ENCODE peak calls at places on chromosomes 4 and X, in four cellular contexts. W is hepatocyte, U is right atrium auricular region, B is IMR-90. R is an unnamed sample.

GRCh38 chrX:124634363-124634762 is 288.0 kb downstream of the SH2D1A start:
- DNase-seq in U (no peak), W (no peak), B (no peak), R (no peak)

GRCh38 chr4:86544313-86544966 is 49.7 kb upstream of the PTPN13 start:
- DNase-seq in U (no peak), W (no peak), B (no peak), R (no peak)

GRCh38 chrX:20585782-20586181 is 319.1 kb upstream of the RPS6KA3 start:
- DNase-seq in U (no peak), W (no peak), B (no peak), R (no peak)

GRCh38 chr4:185679523-185679922 is 132.5 kb downstream of the SORBS2 start:
- DNase-seq in U (no peak), B (no peak), W (no peak), R (no peak)

GRCh38 chr4:184147858-184148799 is 69.5 kb downstream of the ENPP6 start:
- DNase-seq in B (peak; percentile 8), U (no peak), W (no peak), R (no peak)

GRCh38 chr4:54268151-54268550 is 39.1 kb downstream of the PDGFRA start:
- DNase-seq in W (no peak), B (peak; percentile 79), U (no peak), R (no peak)

GRCh38 chr4:23242962-23243361 is 550.2 kb downstream of the GBA3 start:
- DNase-seq in U (no peak), W (no peak), B (no peak), R (no peak)

GRCh38 chr4:109233585-109233984 is 68.9 kb downstream of the COL25A1 start:
- DNase-seq in W (no peak), U (no peak), B (no peak), R (no peak)

GRCh38 chr4:88674565-88674964 is 23.1 kb downstream of the NAP1L5 start:
- DNase-seq in W (no peak), U (no peak), B (peak; percentile 70), R (no peak)

GRCh38 chr4:152628128-152628527 is 51.7 kb downstream of the TMEM154 start:
- DNase-seq in U (no peak), W (no peak), B (no peak), R (no peak)

GRCh38 chr4:106618920-106619319 is 250.3 kb upstream of the GIMD1 start:
- DNase-seq in B (no peak), U (no peak), W (no peak), R (no peak)

GRCh38 chr4:77465271-77465670 is 140.3 kb upstream of the CXCL13 start:
- DNase-seq in U (no peak), B (no peak), W (peak; percentile 28), R (no peak)

GRCh38 chrX:7027071-7027470 is 120.4 kb upstream of the STS start:
- DNase-seq in B (no peak), U (no peak), W (no peak), R (no peak)

GRCh38 chrX:78997870-78998558 is 52.8 kb downstream of the P2RY10 start:
- DNase-seq in B (no peak), U (no peak), W (no peak), R (no peak)

GRCh38 chr4:6549445-6549844 is 25.5 kb upstream of the MAN2B2 start:
- DNase-seq in B (no peak), W (no peak), U (no peak), R (no peak)

GRCh38 chrX:53356186-53356585 is 66.3 kb downstream of the SMC1A start:
- DNase-seq in B (no peak), W (no peak), U (no peak), R (no peak)

GRCh38 chr4:13998850-13999249 is 371.3 kb upstream of the BOD1L1 start:
- DNase-seq in B (no peak), W (no peak), U (no peak), R (no peak)

GRCh38 chrX:72269671-72270251 is 7.3 kb downstream of the RPS4X start:
- DNase-seq in U (no peak), B (peak; percentile 83), W (no peak), R (no peak)

GRCh38 chr4:146159384-146160058 is 16.0 kb upstream of the LSM6 start:
- DNase-seq in W (no peak), B (no peak), U (no peak), R (no peak)

GRCh38 chr4:23232987-23233386 is 540.2 kb downstream of the GBA3 start:
- DNase-seq in B (no peak), U (no peak), W (no peak), R (no peak)

GRCh38 chrX:129115104-129115503 is 408.2 kb downstream of the SMARCA1 start:
- DNase-seq in W (peak; percentile 58), B (peak; percentile 8), U (no peak), R (no peak)

GRCh38 chr4:88897180-88897579 is 159.8 kb downstream of the FAM13A start:
- DNase-seq in B (peak; percentile 19), U (no peak), W (no peak), R (no peak)

GRCh38 chr4:22179124-22179874 is 230.7 kb upstream of the KCNIP4 start:
- DNase-seq in W (no peak), U (no peak), B (peak; percentile 77), R (no peak)

GRCh38 chrX:18291006-18291545 is 63.4 kb downstream of the SCML2 start:
- DNase-seq in W (no peak), B (peak; percentile 66), U (no peak), R (no peak)

GRCh38 chr4:168522371-168522770 is 25.5 kb downstream of the PALLD start:
- DNase-seq in B (no peak), U (no peak), W (no peak), R (no peak)

GRCh38 chr4:153207561-153207960 is 3.3 kb downstream of the TRIM2 start:
- DNase-seq in B (peak; percentile 24), W (peak; percentile 67), U (no peak), R (no peak)

GRCh38 chrX:43750248-43750676 is 94.2 kb downstream of the MAOA start:
- DNase-seq in W (peak; percentile 77), U (peak; percentile 69), B (peak; percentile 19), R (no peak)

GRCh38 chr4:84966382-84967291 is at the start of gene WDFY3:
- DNase-seq in B (peak; percentile 89), U (peak; percentile 89), W (peak; percentile 92), R (no peak)

GRCh38 chr4:82380344-82380743 is 6.6 kb upstream of the HNRNPD start:
- DNase-seq in W (no peak), U (no peak), B (no peak), R (no peak)

GRCh38 chr4:182929296-182929695 is 12.1 kb upstream of the DCTD start:
- DNase-seq in B (peak; percentile 97), W (peak; percentile 50), U (no peak), R (no peak)

GRCh38 chrX:43940811-43941210 is 32.4 kb downstream of the NDP start:
- DNase-seq in B (peak; percentile 42), U (no peak), W (peak; percentile 16), R (no peak)

GRCh38 chrX:20271730-20272129 is 5.0 kb upstream of the RPS6KA3 start:
- DNase-seq in U (no peak), B (peak; percentile 43), W (no peak), R (no peak)

GRCh38 chr4:19776021-19776459 is 475.7 kb upstream of the SLIT2 start:
- DNase-seq in U (no peak), W (peak; percentile 8), B (peak; percentile 81), R (no peak)

GRCh38 chr4:3353747-3354454 is 61.1 kb downstream of the RGS12 start:
- DNase-seq in U (peak; percentile 16), W (no peak), B (no peak), R (no peak)

GRCh38 chr4:77510367-77510766 is 95.3 kb upstream of the CXCL13 start:
- DNase-seq in B (no peak), U (no peak), W (no peak), R (no peak)

GRCh38 chr4:887034-887763 is 44.9 kb downstream of the GAK start:
- DNase-seq in U (no peak), W (no peak), B (no peak), R (no peak)
- TF ChIP-seq CTCF in U (no peak), W (no peak), B (no peak), R (no peak)

DNA sequence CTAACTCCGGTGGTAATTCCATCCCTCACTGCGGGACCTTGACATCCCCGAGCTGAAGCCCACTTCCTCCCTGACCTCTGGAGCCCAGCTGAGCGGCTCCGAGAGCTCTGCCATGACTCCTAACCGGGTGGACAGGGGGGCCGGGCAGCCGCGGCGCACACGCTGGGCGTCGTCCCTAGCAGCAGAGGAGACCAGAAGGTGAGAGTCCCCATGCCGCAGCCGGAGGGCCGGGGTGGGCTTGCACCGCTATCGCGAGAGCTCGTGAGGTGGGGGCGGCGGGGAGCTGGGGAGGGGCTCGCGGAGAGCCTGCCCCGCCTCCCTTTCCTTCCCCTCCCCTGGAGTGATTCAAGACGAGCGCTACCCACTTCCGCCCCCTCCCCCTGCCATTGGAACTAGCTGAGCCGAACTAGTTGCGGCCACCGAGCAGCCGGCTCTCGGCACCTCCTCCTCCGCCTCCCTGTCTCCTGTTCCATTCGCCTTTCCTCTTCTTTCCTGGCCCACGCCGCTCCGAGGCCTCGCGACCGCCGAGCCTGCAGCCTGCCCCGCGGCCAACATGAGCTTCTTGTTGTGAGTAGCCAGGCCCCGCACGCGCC is at the start of gene MOB1B:
- DNase-seq in U (peak; percentile 89), B (peak; percentile 88), W (peak; percentile 95), R (peak; percentile 60)
- TF ChIP-seq CTCF in U (no peak), B (peak; percentile 45), W (peak; percentile 38), R (no peak)

GRCh38 chr4:92091335-92091734 is 212.4 kb upstream of the GRID2 start:
- DNase-seq in W (no peak), B (no peak), U (no peak), R (no peak)
- TF ChIP-seq CTCF in W (no peak), B (peak; percentile 27), U (no peak), R (no peak)

DNA sequence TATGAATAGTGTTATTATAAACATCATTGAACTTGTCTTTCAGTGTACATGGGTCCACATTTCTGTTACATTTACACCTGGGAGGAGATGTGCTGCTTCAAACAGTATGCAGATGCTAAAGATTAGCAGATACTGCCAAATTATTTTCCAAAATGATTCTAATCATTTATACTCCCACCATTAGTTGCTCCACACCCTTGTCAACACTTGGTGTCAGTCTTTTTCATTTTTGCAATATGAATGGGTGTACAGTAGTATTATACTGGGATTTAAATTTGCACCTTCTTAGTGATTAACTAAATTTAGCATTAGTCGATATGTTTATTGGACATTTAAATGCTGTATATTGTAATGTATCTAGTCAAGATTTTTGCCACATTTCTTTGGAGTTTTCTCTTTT is 131.6 kb upstream of the GRID2 start:
- DNase-seq in W (no peak), B (no peak), U (no peak), R (no peak)
- TF ChIP-seq CTCF in W (no peak), B (peak; percentile 46), U (no peak), R (no peak)

GRCh38 chrX:49176421-49177326 is 5.0 kb downstream of the PLP2 start:
- DNase-seq in B (no peak), U (no peak), W (no peak), R (no peak)

GRCh38 chrX:49175875-49176274 is 4.2 kb downstream of the PLP2 start:
- DNase-seq in W (no peak), U (no peak), B (no peak), R (no peak)

GRCh38 chrX:49177873-49178480 is 6.3 kb downstream of the PLP2 start:
- DNase-seq in B (no peak), W (no peak), U (no peak), R (no peak)

GRCh38 chrX:49178537-49178936 is 6.8 kb downstream of the PLP2 start:
- DNase-seq in B (no peak), W (no peak), U (no peak), R (no peak)

GRCh38 chrX:49177338-49177833 is 5.7 kb downstream of the PLP2 start:
- DNase-seq in B (no peak), W (no peak), U (no peak), R (no peak)
- TF ChIP-seq CTCF in B (no peak), W (no peak), U (no peak), R (no peak)

R was measured in natural killer cell.